ENCODE peak calls at places on chromosomes 11 and 22, in eight cellular contexts. F is DMS 273 treated with DMSO at 0.1 percent for 48 hours; U is Daoy; X is AG20443; E is activated effector memory CD4-positive, alpha-beta T cell treated with anti-CD3 and anti-CD28 coated beads, Interleukin-2, amount 50 U/mL, for 16 hours; T is HEK293T; G is heart left ventricle; O is fibroblast of the conjunctiva. W is an unnamed sample.
A peak's percentile ranks its signal among the peaks of the same experiment; 100 is the strongest.

GRCh38 chr22:44019416-44019815 is 4.7 kb upstream of the PARVB start:
- DNase-seq in X (no peak), F (no peak), O (no peak), E (no peak), G (no peak), T (no peak), U (no peak), W (no peak)

GRCh38 chr11:119509277-119509841 is 86.4 kb upstream of the THY1 start:
- DNase-seq in E (no peak), T (no peak), G (no peak), F (no peak), X (peak; percentile 47), O (peak; percentile 59), U (peak; percentile 52), W (no peak)

GRCh38 chr11:16843307-16843706 is 104.9 kb downstream of the C11orf58 start:
- DNase-seq in F (no peak), G (no peak), U (peak; percentile 26), X (no peak), E (no peak), T (no peak), O (no peak), W (peak; percentile 49)

GRCh38 chr22:43185860-43186261 is 1.1 kb downstream of the TTLL12 start:
- DNase-seq in O (no peak), U (peak; percentile 39), F (no peak), X (peak; percentile 45), G (peak; percentile 74), E (no peak), T (no peak), W (peak; percentile 64)

GRCh38 chr22:38136607-38137006 is 26.1 kb upstream of the BAIAP2L2 start:
- DNase-seq in U (no peak), O (no peak), E (no peak), F (no peak), T (no peak), X (no peak), G (no peak), W (no peak)

GRCh38 chr22:39825661-39826102 is 67.9 kb downstream of the ENTHD1 start:
- DNase-seq in U (no peak), X (no peak), G (no peak), F (no peak), T (no peak), O (no peak), E (no peak), W (no peak)

GRCh38 chr11:76861490-76861953 is 804 bp downstream of the ACER3 start:
- DNase-seq in X (no peak), T (no peak), E (no peak), G (no peak), O (no peak), F (no peak), U (no peak), W (no peak)

GRCh38 chr11:15148181-15148580 is 33.5 kb downstream of the INSC start:
- DNase-seq in X (no peak), F (no peak), G (no peak), O (peak; percentile 4), T (no peak), U (no peak), E (no peak), W (no peak)

GRCh38 chr22:42430486-42431125 is 1.6 kb downstream of the NFAM1 start:
- DNase-seq in U (no peak), O (no peak), F (no peak), G (no peak), X (no peak), T (no peak), E (no peak), W (no peak)

GRCh38 chr11:93034031-93034430 is 64.6 kb downstream of the MTNR1B start:
- DNase-seq in O (no peak), T (no peak), F (no peak), U (no peak), G (no peak), E (no peak), X (no peak), W (no peak)

GRCh38 chr11:128288368-128288767 is 299.0 kb downstream of the ETS1 start:
- DNase-seq in U (no peak), T (no peak), E (no peak), O (no peak), F (no peak), G (no peak), X (peak; percentile 13), W (no peak)

GRCh38 chr11:120332822-120333716 is 3.1 kb upstream of the ARHGEF12 start:
- DNase-seq in F (no peak), O (no peak), G (no peak), T (no peak), E (no peak), U (no peak), X (peak; percentile 41), W (no peak)

GRCh38 chr11:12008790-12009616 is 577 bp upstream of the DKK3 start:
- DNase-seq in T (peak; percentile 72), F (no peak), U (peak; percentile 79), O (no peak), G (peak; percentile 68), E (no peak), X (peak; percentile 86), W (no peak)

GRCh38 chr22:46638601-46639431 is 18.6 kb downstream of the GRAMD4 start:
- DNase-seq in G (no peak), T (no peak), F (no peak), O (no peak), U (no peak), E (no peak), X (no peak), W (no peak)

GRCh38 chr11:96045622-96046456 is 121.9 kb upstream of the MTMR2 start:
- DNase-seq in E (no peak), O (peak; percentile 75), U (peak; percentile 65), X (peak; percentile 85), T (no peak), G (peak; percentile 32), F (peak; percentile 36), W (peak; percentile 70)

GRCh38 chr22:49760630-49761571 is 66.8 kb downstream of the BRD1 start:
- DNase-seq in X (no peak), F (no peak), G (no peak), T (no peak), E (peak; percentile 53), O (no peak), U (no peak), W (no peak)

GRCh38 chr11:41177791-41178190 is 281.7 kb downstream of the LRRC4C start:
- DNase-seq in U (no peak), G (no peak), F (no peak), O (no peak), X (no peak), E (no peak), T (no peak), W (no peak)

GRCh38 chr11:57309106-57310059 is 15.4 kb downstream of the TNKS1BP1 start:
- DNase-seq in T (no peak), F (no peak), O (no peak), E (no peak), U (no peak), G (no peak), X (no peak), W (no peak)

GRCh38 chr11:84788220-84788619 is 838.9 kb downstream of the DLG2 start:
- DNase-seq in G (no peak), T (no peak), U (no peak), X (no peak), F (no peak), E (no peak), O (no peak), W (no peak)

GRCh38 chr11:35750981-35751663 is 88.5 kb downstream of the TRIM44 start:
- DNase-seq in E (no peak), U (no peak), O (no peak), G (no peak), T (no peak), X (no peak), F (no peak), W (no peak)

GRCh38 chr11:5197538-5197937 is 2.9 kb downstream of the OR51V1 start:
- DNase-seq in G (no peak), F (no peak), X (peak; percentile 59), T (no peak), E (no peak), U (no peak), O (no peak), W (no peak)

GRCh38 chr11:104968365-104968855 is at the start of gene CASP4:
- DNase-seq in G (no peak), X (peak; percentile 63), O (peak; percentile 50), T (no peak), E (no peak), F (no peak), U (peak; percentile 77), W (no peak)

GRCh38 chr22:33658775-33659174 is 261.5 kb downstream of the LARGE1 start:
- DNase-seq in G (peak; percentile 67), U (peak; percentile 21), F (no peak), X (peak; percentile 42), T (no peak), E (no peak), O (no peak), W (no peak)

GRCh38 chr11:12674571-12674935 is 332 bp downstream of the TEAD1 start:
- DNase-seq in G (no peak), U (peak; percentile 44), X (no peak), O (no peak), T (peak; percentile 31), E (peak; percentile 68), F (no peak), W (no peak)

GRCh38 chr11:76236092-76237026 is 30.1 kb upstream of the WNT11 start:
- DNase-seq in F (no peak), O (peak; percentile 22), E (no peak), T (peak; percentile 73), G (peak; percentile 73), X (peak; percentile 70), U (peak; percentile 72), W (peak; percentile 44)

GRCh38 chr22:42910221-42910942 is 53.3 kb upstream of the ARFGAP3 start:
- DNase-seq in E (no peak), G (no peak), O (no peak), X (no peak), F (no peak), T (no peak), U (no peak), W (peak; percentile 88)

GRCh38 chr22:48574776-48575566 is 1252.7 kb downstream of the BRD1 start:
- DNase-seq in G (no peak), O (no peak), U (peak; percentile 84), E (no peak), T (no peak), X (peak; percentile 95), F (no peak), W (peak; percentile 78)

GRCh38 chr11:132264616-132265015 is 894.2 kb downstream of the NTM start:
- DNase-seq in F (no peak), O (no peak), T (no peak), U (no peak), G (no peak), X (no peak), E (no peak), W (no peak)

GRCh38 chr22:36026741-36027140 is 1.9 kb downstream of the RBFOX2 start:
- DNase-seq in U (peak; percentile 34), F (no peak), O (no peak), T (no peak), E (no peak), G (no peak), X (peak; percentile 27), W (no peak)

GRCh38 chr11:77690649-77691048 is 53.1 kb upstream of the CLNS1A start:
- DNase-seq in T (no peak), G (no peak), O (no peak), E (no peak), F (no peak), X (no peak), U (no peak), W (no peak)

GRCh38 chr11:118528511-118528910 is 1.2 kb downstream of the TTC36 start:
- DNase-seq in F (no peak), T (no peak), G (no peak), X (no peak), U (no peak), O (no peak), E (no peak), W (no peak)

GRCh38 chr22:31692186-31692886 is 30.3 kb upstream of the PISD start:
- DNase-seq in E (no peak), O (no peak), G (no peak), F (no peak), U (peak; percentile 28), X (no peak), T (no peak), W (no peak)

GRCh38 chr11:19788435-19788834 is 75.8 kb downstream of the NAV2 start:
- DNase-seq in F (no peak), U (no peak), O (no peak), G (no peak), T (no peak), X (no peak), E (no peak), W (no peak)

GRCh38 chr11:72831521-72832300 is 17.5 kb downstream of the ATG16L2 start:
- DNase-seq in X (peak; percentile 86), G (peak; percentile 88), T (peak; percentile 69), E (peak; percentile 83), U (peak; percentile 75), O (peak; percentile 63), F (peak; percentile 9), W (peak; percentile 78)

W was measured in NCI-H2171.